ENCODE peak calls at places on chromosomes 16 and 17, in ten cellular contexts. B is uterus; M is NT2/D1; S is CD8-positive, alpha-beta memory T cell; D is pancreas; P is transverse colon; Y is sigmoid colon; E is right lobe of liver; A is effector memory CD4-positive, alpha-beta T cell; Q is HCT116. T is an unnamed sample.
A peak's percentile ranks its signal among the peaks of the same experiment; 100 is the strongest.

GRCh38 chr16:59950431-59950830 is 1216.3 kb upstream of the GOT2 start:
- DNase-seq in B (no peak), M (no peak), S (no peak), D (no peak), P (no peak), Y (no peak), E (no peak), A (no peak), Q (no peak), T (no peak)

GRCh38 chr16:51526622-51527021 is 375.6 kb upstream of the SALL1 start:
- DNase-seq in B (no peak), M (no peak), S (no peak), D (no peak), P (no peak), Y (no peak), E (no peak), A (no peak), Q (no peak), T (no peak)

GRCh38 chr16:67428146-67428731 is 2.7 kb upstream of the HSD11B2 start:
- DNase-seq in B (peak; percentile 83), M (peak; percentile 63), S (peak; percentile 25), D (peak; percentile 87), P (peak; percentile 84), Y (peak; percentile 87), E (peak; percentile 77), A (no peak), Q (peak; percentile 42), T (peak; percentile 87)

GRCh38 chr16:1002399-1003161 is 21.0 kb downstream of the SOX8 start:
- DNase-seq in B (no peak), M (peak; percentile 39), S (no peak), D (no peak), P (peak; percentile 42), Y (no peak), E (no peak), A (peak; percentile 54), Q (peak; percentile 85), T (peak; percentile 51)

GRCh38 chr16:23432176-23433128 is 20.5 kb downstream of the COG7 start:
- DNase-seq in B (no peak), M (peak; percentile 47), S (no peak), D (no peak), P (no peak), Y (no peak), E (no peak), A (no peak), Q (no peak), T (no peak)

GRCh38 chr17:17928422-17929386 is 43.5 kb downstream of the TOM1L2 start:
- DNase-seq in B (peak; percentile 8), M (no peak), S (no peak), D (no peak), P (no peak), Y (no peak), E (no peak), A (no peak), Q (no peak), T (no peak)

GRCh38 chr16:982152-983043 is 828 bp downstream of the SOX8 start:
- DNase-seq in B (no peak), M (no peak), S (no peak), D (peak; percentile 33), P (no peak), Y (no peak), E (no peak), A (no peak), Q (no peak), T (no peak)

GRCh38 chr16:30691907-30692306 is 7.1 kb upstream of the SRCAP start:
- DNase-seq in B (no peak), M (no peak), S (no peak), D (no peak), P (no peak), Y (no peak), E (no peak), A (no peak), Q (no peak), T (no peak)

GRCh38 chr16:72033437-72033836 is 20.9 kb upstream of the HP start:
- DNase-seq in B (no peak), M (no peak), S (no peak), D (no peak), P (no peak), Y (no peak), E (no peak), A (no peak), Q (no peak), T (no peak)

GRCh38 chr16:57258226-57258909 is 13.3 kb downstream of the ARL2BP start:
- DNase-seq in B (no peak), M (no peak), S (no peak), D (no peak), P (peak; percentile 5), Y (peak; percentile 58), E (no peak), A (no peak), Q (no peak), T (no peak)

GRCh38 chr17:44924107-44924544 is 8.8 kb upstream of the GFAP start:
- DNase-seq in B (no peak), M (no peak), S (no peak), D (no peak), P (peak; percentile 0), Y (peak; percentile 27), E (no peak), A (no peak), Q (no peak), T (peak; percentile 11)

GRCh38 chr16:81661082-81661481 is 118.0 kb upstream of the PLCG2 start:
- DNase-seq in B (no peak), M (no peak), S (no peak), D (no peak), P (no peak), Y (no peak), E (no peak), A (no peak), Q (no peak), T (no peak)

DNA sequence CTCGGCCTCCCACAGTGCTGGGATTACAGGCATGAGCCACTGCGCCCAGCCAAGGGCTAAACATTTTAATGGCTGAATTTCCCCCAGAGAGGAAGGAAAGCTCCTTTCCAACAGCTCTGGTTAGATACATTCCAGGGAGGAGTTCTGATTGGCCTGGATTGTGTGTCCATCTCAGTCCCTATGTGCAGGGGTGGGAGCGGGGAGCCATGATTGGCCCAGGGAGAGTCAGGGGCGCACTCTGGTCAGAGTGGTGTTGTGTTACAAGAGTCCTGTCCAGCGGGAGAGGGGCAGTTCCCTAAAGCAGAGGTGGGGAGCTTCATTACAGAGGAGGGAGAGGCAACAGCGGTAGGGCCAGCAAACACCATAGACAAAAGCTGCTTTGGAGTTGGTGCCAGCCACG is 75.0 kb downstream of the RAP1GAP2 start:
- DNase-seq in B (no peak), M (no peak), S (no peak), D (no peak), P (no peak), Y (no peak), E (no peak), A (no peak), Q (no peak), T (no peak)
- H3K36me3 ChIP-seq in B (no peaks in the 10 kb centered on the region), M (no peaks in the 10 kb centered on the region), S (peaks cover 4% of the 10 kb centered on the region), D (no peaks in the 10 kb centered on the region), P (no peaks in the 10 kb centered on the region), Y (no peaks in the 10 kb centered on the region), E (no peaks in the 10 kb centered on the region), A (no peaks in the 10 kb centered on the region), Q (no peaks in the 10 kb centered on the region), T (no peaks in the 10 kb centered on the region)

DNA sequence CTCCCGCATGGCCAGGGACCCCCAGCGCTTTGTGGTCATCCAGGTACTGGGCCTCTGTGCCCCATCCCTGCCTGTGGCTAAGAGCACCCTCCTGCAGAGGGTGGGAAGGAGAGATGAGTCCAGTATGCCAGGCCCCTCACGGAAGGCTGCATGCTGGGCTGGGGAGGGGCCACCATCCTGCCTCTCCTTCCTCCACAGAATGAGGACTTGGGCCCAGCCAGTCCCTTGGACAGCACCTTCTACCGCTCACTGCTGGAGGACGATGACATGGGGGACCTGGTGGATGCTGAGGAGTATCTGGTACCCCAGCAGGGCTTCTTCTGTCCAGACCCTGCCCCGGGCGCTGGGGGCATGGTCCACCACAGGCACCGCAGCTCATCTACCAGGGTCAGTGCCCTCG is 3.7 kb downstream of the MIEN1 start:
- DNase-seq in B (no peak), M (no peak), S (no peak), D (no peak), P (no peak), Y (no peak), E (no peak), A (no peak), Q (no peak), T (no peak)
- H3K36me3 ChIP-seq in B (no peaks in the 10 kb centered on the region), M (peaks cover 70% of the 10 kb centered on the region), S (no peaks in the 10 kb centered on the region), D (peaks cover 7% of the 10 kb centered on the region), P (no peaks in the 10 kb centered on the region), Y (peaks cover 22% of the 10 kb centered on the region), E (no peaks in the 10 kb centered on the region), A (peaks cover 18% of the 10 kb centered on the region), Q (peaks cover 22% of the 10 kb centered on the region), T (no peaks in the 10 kb centered on the region)

GRCh38 chr17:81287155-81287554 is 8.0 kb downstream of the SLC38A10 start:
- DNase-seq in B (no peak), M (no peak), S (no peak), D (peak; percentile 23), P (no peak), Y (no peak), E (no peak), A (no peak), Q (no peak), T (no peak)
- H3K36me3 ChIP-seq in B (no peaks in the 10 kb centered on the region), M (peaks cover 71% of the 10 kb centered on the region), S (peaks cover 4% of the 10 kb centered on the region), D (peaks cover 16% of the 10 kb centered on the region), P (no peaks in the 10 kb centered on the region), Y (peaks cover 20% of the 10 kb centered on the region), E (peaks cover 2% of the 10 kb centered on the region), A (peaks cover 16% of the 10 kb centered on the region), Q (peaks cover 33% of the 10 kb centered on the region), T (no peaks in the 10 kb centered on the region)

GRCh38 chr17:28648698-28649097 is 3.7 kb upstream of the BLTP2 start:
- DNase-seq in B (no peak), M (no peak), S (no peak), D (no peak), P (no peak), Y (no peak), E (no peak), A (no peak), Q (no peak), T (no peak)

GRCh38 chr17:28644782-28645575 is at the start of gene BLTP2:
- DNase-seq in B (peak; percentile 96), M (peak; percentile 79), S (peak; percentile 92), D (peak; percentile 97), P (peak; percentile 97), Y (peak; percentile 98), E (peak; percentile 98), A (peak; percentile 90), Q (peak; percentile 86), T (peak; percentile 90)

GRCh38 chr17:28643979-28644781 is 778 bp downstream of the BLTP2 start:
- DNase-seq in B (no peak), M (no peak), S (peak; percentile 14), D (peak; percentile 55), P (peak; percentile 59), Y (peak; percentile 69), E (peak; percentile 49), A (no peak), Q (peak; percentile 31), T (peak; percentile 29)

GRCh38 chr17:28646039-28646754 is 1.2 kb upstream of the BLTP2 start:
- DNase-seq in B (no peak), M (no peak), S (no peak), D (no peak), P (peak; percentile 24), Y (no peak), E (no peak), A (no peak), Q (no peak), T (no peak)

DNA sequence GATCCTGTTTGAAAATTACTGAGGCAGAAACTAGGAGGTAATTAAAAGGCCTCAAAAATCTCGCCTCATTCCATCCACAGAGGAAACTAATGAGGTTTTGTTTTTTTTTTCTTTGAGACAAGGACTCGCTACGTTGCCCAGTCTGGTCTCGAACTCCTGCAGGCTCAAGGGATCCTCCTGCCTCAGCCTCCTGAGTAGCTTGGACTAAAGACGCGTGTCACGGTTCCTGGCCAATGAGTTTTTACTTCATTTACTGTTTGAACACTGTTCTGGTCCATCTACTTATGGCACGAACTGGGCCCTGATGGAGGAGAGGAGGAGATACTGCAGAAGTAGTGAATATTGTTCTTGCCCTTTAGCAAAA is 600 bp upstream of the BLTP2 start:
- DNase-seq in B (no peak), M (no peak), S (no peak), D (no peak), P (peak; percentile 22), Y (peak; percentile 63), E (no peak), A (no peak), Q (no peak), T (no peak)
- H3K36me3 ChIP-seq in B (no peaks in the 10 kb centered on the region), M (peaks cover 46% of the 10 kb centered on the region), S (peaks cover 23% of the 10 kb centered on the region), D (peaks cover 8% of the 10 kb centered on the region), P (no peaks in the 10 kb centered on the region), Y (peaks cover 17% of the 10 kb centered on the region), E (peaks cover 9% of the 10 kb centered on the region), A (peaks cover 34% of the 10 kb centered on the region), Q (peaks cover 33% of the 10 kb centered on the region), T (peaks cover 23% of the 10 kb centered on the region)